ENCODE peak calls at places on chromosome 1, in six cellular contexts. U is AG10803, T is uterus, H is SK-N-SH, I is astrocyte, Y is heart left ventricle. V is an unnamed sample.

GRCh38 chr1:233240367-233240766 is 55.2 kb downstream of the PCNX2 start:
- DNase-seq in U (peak), T (no peak), H (peak), I (no peak), Y (no peak), V (no peak)

GRCh38 chr1:247857069-247857985 is at the start of gene TRIM58:
- DNase-seq in U (no peak), T (peak), H (peak), I (no peak), Y (no peak), V (peak)

GRCh38 chr1:14706656-14707055 is 108.2 kb downstream of the KAZN start:
- DNase-seq in U (no peak), T (no peak), H (no peak), I (no peak), Y (no peak), V (no peak)

GRCh38 chr1:112954945-112955677 is 885 bp downstream of the SLC16A1 start:
- DNase-seq in U (peak), T (peak), H (peak), I (peak), Y (peak), V (peak)

GRCh38 chr1:43818691-43819090 is 111.4 kb downstream of the ST3GAL3 start:
- DNase-seq in U (no peak), T (no peak), H (no peak), I (no peak), Y (no peak), V (no peak)

GRCh38 chr1:198637915-198638437 is 864 bp upstream of the PTPRC start:
- DNase-seq in U (no peak), T (no peak), H (no peak), I (no peak), Y (no peak), V (no peak)

GRCh38 chr1:1182491-1183220 is 9.0 kb downstream of the TTLL10 start:
- DNase-seq in U (no peak), T (no peak), H (peak), I (no peak), Y (peak), V (no peak)

GRCh38 chr1:55813619-55814018 is 598.5 kb upstream of the USP24 start:
- DNase-seq in U (peak), T (peak), H (no peak), I (peak), Y (no peak), V (no peak)

GRCh38 chr1:184648160-184648855 is 106.3 kb downstream of the EDEM3 start:
- DNase-seq in U (no peak), T (no peak), H (no peak), I (no peak), Y (no peak), V (no peak)

DNA sequence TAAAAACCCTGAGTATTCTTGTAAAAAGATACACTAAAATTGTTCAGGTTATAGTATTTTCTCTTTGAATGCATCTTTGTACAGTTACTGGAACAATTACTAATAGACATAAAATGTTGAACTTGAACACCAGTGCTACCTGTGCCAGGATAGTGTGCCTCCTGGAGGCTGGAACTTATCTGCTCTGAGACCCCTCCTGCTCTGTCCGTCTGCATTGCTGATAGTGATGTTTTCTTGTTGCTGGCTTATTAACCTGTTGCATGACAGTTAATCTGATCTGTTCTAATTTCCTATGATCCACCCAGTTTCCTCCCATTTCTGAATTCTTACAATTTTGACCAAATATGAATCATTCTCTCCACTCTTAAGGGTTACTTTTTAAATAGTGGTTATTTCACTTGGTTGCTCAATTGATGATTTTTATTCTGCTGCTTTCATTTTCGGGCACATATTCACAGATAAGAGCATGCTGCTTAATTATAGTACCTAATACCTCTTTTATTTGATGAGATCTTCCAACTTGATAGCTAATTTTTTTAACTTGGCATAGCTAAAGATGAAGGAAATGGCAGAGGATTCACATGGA is 101.4 kb downstream of the CC2D1B start:
- DNase-seq in U (no peak), T (no peak), H (peak), I (peak), Y (no peak), V (no peak)
- TF ChIP-seq CTCF in U (no peak), T (peak), H (no peak), I (no peak), Y (no peak), V (no peak)

GRCh38 chr1:6080469-6080868 is 34.8 kb downstream of the KCNAB2 start:
- DNase-seq in U (no peak), T (no peak), H (peak), I (no peak), Y (no peak), V (no peak)
- TF ChIP-seq CTCF in U (peak), T (no peak), H (peak), I (no peak), Y (no peak), V (no peak)

GRCh38 chr1:66733348-66734017 is 18.8 kb upstream of the DYNLT5 start:
- DNase-seq in U (peak), T (no peak), H (no peak), I (peak), Y (no peak), V (no peak)
- TF ChIP-seq CTCF in U (no peak), T (no peak), H (peak), I (no peak), Y (no peak), V (no peak)

GRCh38 chr1:16631248-16632043 is 18.1 kb upstream of the NBPF1 start:
- DNase-seq in U (no peak), T (peak), H (peak), I (no peak), Y (peak), V (peak)

GRCh38 chr1:16630661-16631247 is 17.4 kb upstream of the NBPF1 start:
- DNase-seq in U (no peak), T (peak), H (peak), I (no peak), Y (peak), V (peak)

GRCh38 chr1:16625497-16626408 is 12.4 kb upstream of the NBPF1 start:
- DNase-seq in U (no peak), T (peak), H (peak), I (no peak), Y (peak), V (peak)

DNA sequence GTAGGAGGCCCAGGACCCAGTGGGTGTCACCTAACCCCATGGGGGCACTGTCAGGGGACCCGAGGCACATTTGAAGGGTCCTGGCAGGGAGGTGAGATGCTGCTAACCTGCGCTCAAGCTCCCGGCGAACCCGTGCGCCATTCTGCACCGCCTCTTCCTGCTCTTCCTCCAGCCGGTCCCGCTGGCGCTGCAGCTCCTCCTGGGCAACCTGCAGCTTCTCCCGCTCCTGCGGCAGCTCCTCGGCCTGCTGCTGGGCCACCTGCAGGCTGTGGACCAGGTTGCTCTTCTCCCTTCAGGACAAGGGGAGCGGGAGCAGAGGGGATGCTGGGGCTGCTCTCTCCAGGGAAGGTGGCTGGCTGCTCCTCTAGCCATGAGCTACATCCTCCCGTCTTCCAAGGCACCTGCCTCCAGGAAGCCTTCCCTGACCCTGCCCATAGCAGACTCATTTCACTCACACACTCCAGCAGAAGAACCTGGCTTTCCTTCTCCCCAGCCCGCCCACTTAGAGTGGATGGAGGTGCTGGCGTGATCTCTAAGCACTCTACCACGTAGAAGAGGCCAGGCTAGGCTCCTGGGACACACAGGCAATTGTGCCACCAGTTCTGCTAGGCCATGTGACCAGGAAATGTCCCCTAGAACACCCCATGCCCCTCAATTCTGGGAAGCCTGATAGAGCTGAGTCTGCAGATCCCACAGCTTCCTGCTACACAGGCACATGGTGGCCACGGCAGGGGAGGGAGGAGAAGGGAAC is 15.2 kb upstream of the NBPF1 start:
- DNase-seq in U (no peak), T (peak), H (peak), I (no peak), Y (peak), V (peak)
- TF ChIP-seq CTCF in U (no peak), T (no peak), H (no peak), I (no peak), Y (no peak), V (no peak)

GRCh38 chr1:235160395-235160964 is 570 bp downstream of the RBM34 start:
- DNase-seq in U (peak), T (no peak), H (no peak), I (peak), Y (no peak), V (peak)

GRCh38 chr1:235161685-235162327 is 756 bp upstream of the RBM34 start:
- DNase-seq in U (no peak), T (no peak), H (no peak), I (no peak), Y (no peak), V (no peak)

GRCh38 chr1:235158680-235159079 is 2.4 kb downstream of the RBM34 start:
- DNase-seq in U (no peak), T (no peak), H (no peak), I (no peak), Y (no peak), V (no peak)

GRCh38 chr1:235157150-235157549 is 3.9 kb downstream of the RBM34 start:
- DNase-seq in U (no peak), T (no peak), H (no peak), I (no peak), Y (no peak), V (no peak)

GRCh38 chr1:235160965-235161684 is at the start of gene RBM34:
- DNase-seq in U (peak), T (peak), H (peak), I (peak), Y (peak), V (peak)
- TF ChIP-seq CTCF in U (peak), T (peak), H (peak), I (no peak), Y (no peak), V (no peak)